ENCODE peak calls at places on chromosome 22, in four cellular contexts. G is fibroblast of pulmonary artery, I is ovary, Y is Peyer's patch. L is an unnamed sample.

GRCh38 chr22:49380828-49381114 is 446.9 kb downstream of the BRD1 start:
- DNase-seq in G (no peak), I (no peak), Y (no peak), L (no peak)

GRCh38 chr22:28183078-28183870 is 264.2 kb upstream of the PITPNB start:
- DNase-seq in G (no peak), I (no peak), Y (no peak), L (no peak)

GRCh38 chr22:11360632-11361031 is 4167.4 kb upstream of the OR11H1 start:
- DNase-seq in G (no peak), I (no peak), Y (no peak), L (no peak)

GRCh38 chr22:38974170-38974825 is 7.8 kb upstream of the APOBEC3B start:
- DNase-seq in G (no peak), I (no peak), Y (no peak), L (no peak)

GRCh38 chr22:49938565-49939136 is 20.2 kb downstream of the CRELD2 start:
- DNase-seq in G (no peak), I (no peak), Y (no peak), L (no peak)

GRCh38 chr22:36758792-36759271 is 17.1 kb downstream of the IFT27 start:
- DNase-seq in G (no peak), I (no peak), Y (no peak), L (no peak)

GRCh38 chr22:49370841-49371301 is 456.8 kb downstream of the BRD1 start:
- DNase-seq in G (no peak), I (no peak), Y (no peak), L (no peak)

GRCh38 chr22:35173655-35174054 is 83.6 kb upstream of the HMGXB4 start:
- DNase-seq in G (no peak), I (no peak), Y (no peak), L (no peak)

GRCh38 chr22:34946339-34946985 is 119.5 kb upstream of the ISX start:
- DNase-seq in G (no peak), I (no peak), Y (no peak), L (no peak)

GRCh38 chr22:34903416-34903815 is 162.5 kb upstream of the ISX start:
- DNase-seq in G (no peak), I (no peak), Y (no peak), L (no peak)

GRCh38 chr22:46008836-46009596 is 32.1 kb upstream of the WNT7B start:
- DNase-seq in G (no peak), I (no peak), Y (peak), L (no peak)

GRCh38 chr22:46068908-46069481 is 81.3 kb upstream of the PPARA start:
- DNase-seq in G (peak), I (no peak), Y (peak), L (no peak)

GRCh38 chr22:21857501-21857914 is 9.9 kb downstream of the MAPK1 start:
- DNase-seq in G (no peak), I (no peak), Y (no peak), L (no peak)

GRCh38 chr22:47599753-47600152 is 837.3 kb downstream of the TBC1D22A start:
- DNase-seq in G (no peak), I (no peak), Y (no peak), L (no peak)

GRCh38 chr22:50009765-50010675 is 2.5 kb downstream of the IL17REL start:
- DNase-seq in G (no peak), I (peak), Y (peak), L (no peak)

GRCh38 chr22:27697888-27698287 is 103.7 kb downstream of the MN1 start:
- DNase-seq in G (no peak), I (no peak), Y (no peak), L (no peak)

GRCh38 chr22:24868979-24869378 is 63.0 kb downstream of the SGSM1 start:
- DNase-seq in G (no peak), I (no peak), Y (no peak), L (no peak)

GRCh38 chr22:17706947-17707346 is 67.3 kb downstream of the BID start:
- DNase-seq in G (no peak), I (no peak), Y (no peak), L (no peak)

GRCh38 chr22:24871611-24872205 is 65.7 kb downstream of the SGSM1 start:
- DNase-seq in G (no peak), I (no peak), Y (no peak), L (no peak)

GRCh38 chr22:44405661-44406060 is 92.4 kb downstream of the RTL6 start:
- DNase-seq in G (no peak), I (no peak), Y (peak), L (no peak)

GRCh38 chr22:23773247-23774113 is 831 bp downstream of the MMP11 start:
- DNase-seq in G (no peak), I (no peak), Y (no peak), L (no peak)

GRCh38 chr22:50129121-50129734 is 39.4 kb downstream of the MOV10L1 start:
- DNase-seq in G (no peak), I (no peak), Y (no peak), L (peak)

GRCh38 chr22:17638182-17638431 is 450 bp upstream of the BCL2L13 start:
- DNase-seq in G (no peak), I (no peak), Y (no peak), L (no peak)

GRCh38 chr22:20882855-20883254 is 24.0 kb downstream of the SNAP29 start:
- DNase-seq in G (no peak), I (no peak), Y (no peak), L (no peak)

GRCh38 chr22:50203288-50203687 is 2.5 kb downstream of the SELENOO start:
- DNase-seq in G (no peak), I (no peak), Y (no peak), L (no peak)

GRCh38 chr22:37472418-37473006 is 13.7 kb downstream of the MFNG start:
- DNase-seq in G (peak), I (no peak), Y (peak), L (no peak)

GRCh38 chr22:36595154-36595553 is 66.2 kb upstream of the EIF3D start:
- DNase-seq in G (no peak), I (no peak), Y (no peak), L (no peak)

GRCh38 chr22:21573750-21574494 is 6.4 kb downstream of the UBE2L3 start:
- DNase-seq in G (no peak), I (no peak), Y (no peak), L (no peak)

GRCh38 chr22:46684706-46685105 is 53.3 kb downstream of the CERK start:
- DNase-seq in G (no peak), I (no peak), Y (no peak), L (no peak)

GRCh38 chr22:17130199-17130598 is 9.0 kb upstream of the TMEM121B start:
- DNase-seq in G (no peak), I (no peak), Y (no peak), L (no peak)

GRCh38 chr22:42863349-42863911 is 6.4 kb upstream of the ARFGAP3 start:
- DNase-seq in G (peak), I (no peak), Y (no peak), L (peak)
- H3K4me3 ChIP-seq in G (no peak), I (no peak), Y (no peak), L (no peak)

DNA sequence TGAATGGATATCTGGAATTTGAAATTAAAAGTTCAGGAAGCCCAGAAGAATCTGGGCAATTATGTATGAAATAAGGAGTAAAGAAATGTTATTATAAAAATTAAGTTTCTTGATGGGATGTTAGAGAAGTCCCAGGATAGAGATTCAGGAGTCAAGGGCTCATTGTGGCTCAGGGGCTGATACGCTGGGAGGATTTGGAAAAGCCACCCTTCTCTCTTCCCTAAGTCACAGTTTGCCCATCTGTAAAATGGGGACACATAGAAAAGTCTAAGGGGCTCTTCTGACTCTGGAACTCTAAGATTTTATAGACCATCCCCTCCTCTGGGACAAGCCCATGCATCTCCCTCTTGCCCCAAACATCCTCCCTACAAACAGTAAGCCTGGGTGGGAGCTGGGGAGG is 118.1 kb downstream of the TIMP3 start:
- DNase-seq in G (no peak), I (no peak), Y (no peak), L (no peak)
- H3K4me3 ChIP-seq in G (no peak), I (no peak), Y (no peak), L (no peak)

GRCh38 chr22:40084246-40084645 is 89.5 kb downstream of the FAM83F start:
- DNase-seq in G (no peak), I (no peak), Y (no peak), L (no peak)
- H3K4me3 ChIP-seq in G (no peak), I (no peak), Y (no peak), L (no peak)

GRCh38 chr22:26169312-26170111 is at the start of gene SEZ6L:
- DNase-seq in G (no peak), I (peak), Y (no peak), L (no peak)
- H3K4me3 ChIP-seq in G (no peak), I (no peak), Y (no peak), L (no peak)

GRCh38 chr22:31933816-31934482 is 10.4 kb upstream of the YWHAH start:
- DNase-seq in G (no peak), I (no peak), Y (peak), L (no peak)

GRCh38 chr22:31937328-31937727 is 7.0 kb upstream of the YWHAH start:
- DNase-seq in G (no peak), I (no peak), Y (peak), L (no peak)

GRCh38 chr22:31938258-31938657 is 6.1 kb upstream of the YWHAH start:
- DNase-seq in G (no peak), I (no peak), Y (peak), L (no peak)

GRCh38 chr22:31933406-31933805 is 10.9 kb upstream of the YWHAH start:
- DNase-seq in G (no peak), I (no peak), Y (peak), L (no peak)

DNA sequence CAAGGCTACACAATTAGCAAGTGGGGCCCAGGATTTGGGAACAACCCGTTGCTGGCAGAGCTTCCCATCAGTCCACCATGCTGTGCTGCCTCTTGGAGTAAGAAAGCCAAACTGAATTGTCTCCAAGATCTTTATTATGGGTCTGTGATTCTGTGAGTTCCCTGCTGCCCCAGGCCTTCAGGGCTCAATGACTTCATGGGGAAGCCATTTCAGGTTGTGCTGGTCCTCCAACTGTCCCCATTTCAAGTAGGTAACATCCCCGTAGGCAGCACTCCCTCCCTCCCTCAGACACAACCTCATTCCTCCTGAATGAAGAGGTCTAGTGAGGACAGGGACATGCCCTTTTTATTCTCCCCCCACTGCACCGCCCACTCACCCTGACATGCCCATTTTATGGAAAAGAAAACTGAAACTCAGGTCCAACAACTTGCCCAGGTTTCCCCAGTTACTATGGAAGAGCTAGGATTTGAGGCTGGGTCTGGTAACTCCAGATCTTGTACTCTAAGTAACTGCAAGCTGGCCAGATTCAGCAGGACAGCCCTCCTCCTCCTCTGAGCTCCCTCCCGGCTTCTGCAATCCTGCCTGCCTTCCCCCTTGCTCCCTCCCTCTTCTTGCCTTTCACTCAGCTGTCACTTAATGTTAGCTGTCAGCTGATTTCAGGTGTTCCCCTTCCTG is 8.2 kb upstream of the YWHAH start:
- DNase-seq in G (no peak), I (no peak), Y (peak), L (no peak)
- H3K4me3 ChIP-seq in G (no peak), I (no peak), Y (no peak), L (no peak)

GRCh38 chr22:30080805-30081204 is 541 bp downstream of the HORMAD2 start:
- DNase-seq in G (no peak), I (no peak), Y (no peak), L (no peak)
- H3K4me3 ChIP-seq in G (no peak), I (no peak), Y (no peak), L (no peak)

GRCh38 chr22:19755722-19756287 is 4.8 kb upstream of the TBX1 start:
- DNase-seq in G (no peak), I (no peak), Y (no peak), L (no peak)

GRCh38 chr22:19757140-19757984 is 3.2 kb upstream of the TBX1 start:
- DNase-seq in G (no peak), I (no peak), Y (no peak), L (no peak)

GRCh38 chr22:19757985-19758895 is 2.3 kb upstream of the TBX1 start:
- DNase-seq in G (no peak), I (no peak), Y (no peak), L (no peak)

GRCh38 chr22:19755145-19755710 is 5.3 kb upstream of the TBX1 start:
- DNase-seq in G (no peak), I (no peak), Y (no peak), L (no peak)

DNA sequence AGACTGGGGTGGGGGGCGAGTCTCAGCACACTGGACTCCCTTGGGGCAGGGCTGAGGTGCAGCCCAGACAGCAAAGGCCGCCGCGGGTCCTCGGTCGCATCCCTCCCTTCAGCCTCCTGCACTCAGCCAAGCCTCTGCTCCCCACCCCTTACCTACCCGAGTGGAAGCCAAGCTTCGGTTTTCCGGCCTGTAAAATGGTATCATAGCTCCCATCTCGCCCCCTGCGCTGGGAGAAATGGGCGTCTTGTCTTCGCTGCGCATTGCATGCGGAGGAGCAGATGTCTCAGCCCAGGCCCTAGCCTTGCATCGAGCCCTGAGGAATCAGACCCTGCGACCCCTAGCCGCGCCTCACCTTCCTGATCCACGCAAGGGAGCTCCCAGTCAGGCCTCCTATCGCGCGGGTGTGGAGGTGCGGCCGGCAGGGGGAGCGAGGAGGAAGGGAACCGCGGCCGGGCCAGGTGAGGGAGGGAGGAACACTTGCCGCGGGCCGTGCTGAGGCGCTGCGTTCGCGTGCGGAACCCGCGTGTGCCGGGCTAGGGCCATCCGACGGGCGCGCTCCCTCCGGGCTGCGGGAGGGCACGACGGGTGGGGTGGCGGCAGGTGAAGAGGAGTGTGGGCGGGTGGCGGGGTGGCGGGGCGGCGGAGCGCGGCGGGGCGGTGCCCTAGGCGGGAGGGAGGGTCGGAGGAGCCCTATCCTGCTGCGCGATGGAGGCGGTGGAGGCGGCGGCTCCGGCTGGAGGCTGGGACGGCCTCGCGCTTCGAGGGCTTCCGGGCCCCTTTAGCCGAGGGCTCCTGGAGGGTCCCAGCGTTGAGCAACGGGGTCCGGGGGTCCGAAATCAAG is 4.1 kb upstream of the TBX1 start:
- DNase-seq in G (no peak), I (no peak), Y (peak), L (no peak)
- H3K4me3 ChIP-seq in G (no peak), I (no peak), Y (peak), L (no peak)